ENCODE peak calls at places on chromosome 18, in four cellular contexts. One of them, this sample, is unnamed.

GRCh38 chr18:7723558-7723957 is 156.4 kb downstream of the PTPRM start:
- DNase-seq in H1: no peak
- DNase-seq in HepG2: no peak
- DNase-seq in SK-N-SH: no peak
- DNase-seq in this sample: no peak

GRCh38 chr18:10401489-10401888 is 52.9 kb upstream of the APCDD1 start:
- DNase-seq in HepG2: no peak
- DNase-seq in SK-N-SH: no peak
- DNase-seq in H1: no peak
- DNase-seq in this sample: no peak

GRCh38 chr18:51028201-51028805 is 1.7 kb upstream of the SMAD4 start:
- DNase-seq in H1: no peak
- DNase-seq in SK-N-SH: no peak
- DNase-seq in HepG2: peak; percentile 65
- DNase-seq in this sample: no peak

GRCh38 chr18:62571037-62571436 is 48.2 kb downstream of the ZCCHC2 start:
- DNase-seq in HepG2: no peak
- DNase-seq in H1: no peak
- DNase-seq in SK-N-SH: no peak
- DNase-seq in this sample: no peak

GRCh38 chr18:12597775-12598174 is 60.1 kb downstream of the SPIRE1 start:
- DNase-seq in HepG2: peak; percentile 84
- DNase-seq in SK-N-SH: no peak
- DNase-seq in H1: no peak
- DNase-seq in this sample: no peak

GRCh38 chr18:36009214-36009613 is 36.7 kb downstream of the RMP24 start:
- DNase-seq in HepG2: no peak
- DNase-seq in SK-N-SH: no peak
- DNase-seq in H1: no peak
- DNase-seq in this sample: no peak

GRCh38 chr18:47247036-47247832 is 4.2 kb downstream of the SKOR2 start:
- DNase-seq in SK-N-SH: peak; percentile 90
- DNase-seq in HepG2: no peak
- DNase-seq in H1: peak; percentile 83
- DNase-seq in this sample: no peak

GRCh38 chr18:2811416-2811815 is 35.4 kb upstream of the EMILIN2 start:
- DNase-seq in H1: no peak
- DNase-seq in HepG2: no peak
- DNase-seq in SK-N-SH: no peak
- DNase-seq in this sample: no peak

GRCh38 chr18:63159590-63159989 is 160.0 kb downstream of the BCL2 start:
- DNase-seq in HepG2: no peak
- DNase-seq in H1: no peak
- DNase-seq in SK-N-SH: no peak
- DNase-seq in this sample: no peak

GRCh38 chr18:31744661-31745060 is 16.0 kb downstream of the SLC25A52 start:
- DNase-seq in H1: no peak
- DNase-seq in HepG2: no peak
- DNase-seq in SK-N-SH: no peak
- DNase-seq in this sample: no peak

GRCh38 chr18:44848931-44849330 is 168.2 kb downstream of the SETBP1 start:
- DNase-seq in HepG2: no peak
- DNase-seq in SK-N-SH: peak; percentile 12
- DNase-seq in H1: no peak
- DNase-seq in this sample: no peak

GRCh38 chr18:69845588-69846506 is 101.8 kb downstream of the CD226 start:
- DNase-seq in HepG2: no peak
- DNase-seq in H1: no peak
- DNase-seq in SK-N-SH: no peak
- DNase-seq in this sample: no peak

GRCh38 chr18:13470555-13471494 is 252.3 kb downstream of the LDLRAD4 start:
- DNase-seq in HepG2: peak; percentile 63
- DNase-seq in H1: no peak
- DNase-seq in SK-N-SH: no peak
- DNase-seq in this sample: no peak

GRCh38 chr18:33560686-33561370 is 17.2 kb upstream of the ASXL3 start:
- DNase-seq in HepG2: peak; percentile 7
- DNase-seq in SK-N-SH: peak; percentile 34
- DNase-seq in H1: no peak
- DNase-seq in this sample: no peak

GRCh38 chr18:51425889-51426288 is 228.4 kb upstream of the MEX3C start:
- DNase-seq in HepG2: no peak
- DNase-seq in H1: no peak
- DNase-seq in SK-N-SH: no peak
- DNase-seq in this sample: no peak

GRCh38 chr18:46148810-46149209 is 44.6 kb downstream of the HAUS1 start:
- DNase-seq in SK-N-SH: peak; percentile 70
- DNase-seq in HepG2: peak; percentile 59
- DNase-seq in H1: peak; percentile 79
- DNase-seq in this sample: no peak

GRCh38 chr18:10702196-10702595 is 176.4 kb downstream of the NAPG start:
- DNase-seq in H1: no peak
- DNase-seq in SK-N-SH: no peak
- DNase-seq in HepG2: no peak
- DNase-seq in this sample: no peak

GRCh38 chr18:3114456-3114855 is 101.5 kb upstream of the LPIN2 start:
- DNase-seq in SK-N-SH: no peak
- DNase-seq in H1: no peak
- DNase-seq in HepG2: no peak
- DNase-seq in this sample: no peak

GRCh38 chr18:23311346-23312103 is 141.6 kb upstream of the RIOK3 start:
- DNase-seq in SK-N-SH: no peak
- DNase-seq in HepG2: no peak
- DNase-seq in H1: no peak
- DNase-seq in this sample: no peak

GRCh38 chr18:23585007-23585871 is 1.1 kb downstream of the NPC1 start:
- DNase-seq in HepG2: peak; percentile 31
- DNase-seq in H1: no peak
- DNase-seq in SK-N-SH: peak; percentile 25
- DNase-seq in this sample: no peak

GRCh38 chr18:78912862-78913261 is 66.8 kb upstream of the SALL3 start:
- DNase-seq in SK-N-SH: no peak
- DNase-seq in H1: peak; percentile 31
- DNase-seq in HepG2: no peak
- DNase-seq in this sample: no peak

GRCh38 chr18:63831080-63831788 is 56.0 kb downstream of the SERPINB7 start:
- DNase-seq in SK-N-SH: no peak
- DNase-seq in HepG2: no peak
- DNase-seq in H1: no peak
- DNase-seq in this sample: no peak

GRCh38 chr18:41146301-41146700 is 808.7 kb upstream of the PIK3C3 start:
- DNase-seq in SK-N-SH: no peak
- DNase-seq in HepG2: no peak
- DNase-seq in H1: no peak
- DNase-seq in this sample: no peak

GRCh38 chr18:13257361-13257980 is 38.9 kb downstream of the LDLRAD4 start:
- DNase-seq in SK-N-SH: no peak
- DNase-seq in HepG2: no peak
- DNase-seq in H1: no peak
- DNase-seq in this sample: no peak

GRCh38 chr18:58512161-58512581 is 116.7 kb downstream of the ALPK2 start:
- DNase-seq in H1: peak; percentile 75
- DNase-seq in SK-N-SH: no peak
- DNase-seq in HepG2: no peak
- DNase-seq in this sample: no peak
- TF ChIP-seq TAF1 in H1: no peak
- TF ChIP-seq TAF1 in SK-N-SH: no peak
- TF ChIP-seq TAF1 in HepG2: no peak
- TF ChIP-seq TAF1 in this sample: no peak

GRCh38 chr18:77223221-77223639 is 26.4 kb upstream of the GALR1 start:
- DNase-seq in SK-N-SH: no peak
- DNase-seq in HepG2: no peak
- DNase-seq in H1: no peak
- DNase-seq in this sample: no peak
- TF ChIP-seq TAF1 in SK-N-SH: no peak
- TF ChIP-seq TAF1 in HepG2: no peak
- TF ChIP-seq TAF1 in H1: no peak
- TF ChIP-seq TAF1 in this sample: no peak

DNA sequence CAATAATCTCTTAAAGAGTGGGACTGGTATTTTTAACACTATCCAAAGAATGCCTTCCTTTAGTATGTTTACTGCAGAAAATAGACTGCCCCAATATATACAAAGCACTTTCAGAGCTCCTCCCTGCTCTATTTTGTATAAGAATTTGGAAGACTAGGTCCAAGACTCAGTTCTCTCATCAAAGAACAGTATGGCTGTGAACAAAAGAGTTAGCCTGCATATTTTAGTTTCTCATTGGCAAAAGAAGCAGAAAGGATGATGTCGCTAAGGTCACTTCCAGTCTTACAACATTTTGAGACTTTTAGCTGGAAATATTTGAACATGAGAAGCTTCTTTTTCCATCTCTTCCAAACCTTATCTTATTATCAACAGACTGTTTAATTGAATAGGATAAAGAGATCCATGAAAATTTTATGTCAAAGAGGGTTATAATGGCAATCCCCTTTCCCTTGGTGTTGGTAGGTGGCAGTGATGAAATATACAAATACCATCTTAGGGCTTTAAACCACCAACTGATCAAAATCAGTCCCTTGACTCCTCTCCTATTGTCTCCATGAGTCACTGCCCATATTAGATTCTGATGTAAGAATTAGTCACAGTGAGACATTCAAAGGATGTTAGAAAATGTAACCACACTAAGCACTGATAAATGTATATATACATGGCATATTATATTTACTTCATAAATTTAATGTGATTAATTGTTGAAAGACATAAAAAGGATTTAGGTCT is 266.9 kb upstream of the DSEL start:
- DNase-seq in HepG2: no peak
- DNase-seq in SK-N-SH: no peak
- DNase-seq in H1: no peak
- DNase-seq in this sample: no peak
- TF ChIP-seq TAF1 in HepG2: no peak
- TF ChIP-seq TAF1 in SK-N-SH: no peak
- TF ChIP-seq TAF1 in H1: no peak
- TF ChIP-seq TAF1 in this sample: no peak

GRCh38 chr18:68721681-68722583 is 7.0 kb upstream of the TMX3 start:
- DNase-seq in HepG2: no peak
- DNase-seq in SK-N-SH: no peak
- DNase-seq in H1: no peak
- DNase-seq in this sample: no peak
- TF ChIP-seq TAF1 in HepG2: no peak
- TF ChIP-seq TAF1 in SK-N-SH: no peak
- TF ChIP-seq TAF1 in H1: no peak
- TF ChIP-seq TAF1 in this sample: no peak

DNA sequence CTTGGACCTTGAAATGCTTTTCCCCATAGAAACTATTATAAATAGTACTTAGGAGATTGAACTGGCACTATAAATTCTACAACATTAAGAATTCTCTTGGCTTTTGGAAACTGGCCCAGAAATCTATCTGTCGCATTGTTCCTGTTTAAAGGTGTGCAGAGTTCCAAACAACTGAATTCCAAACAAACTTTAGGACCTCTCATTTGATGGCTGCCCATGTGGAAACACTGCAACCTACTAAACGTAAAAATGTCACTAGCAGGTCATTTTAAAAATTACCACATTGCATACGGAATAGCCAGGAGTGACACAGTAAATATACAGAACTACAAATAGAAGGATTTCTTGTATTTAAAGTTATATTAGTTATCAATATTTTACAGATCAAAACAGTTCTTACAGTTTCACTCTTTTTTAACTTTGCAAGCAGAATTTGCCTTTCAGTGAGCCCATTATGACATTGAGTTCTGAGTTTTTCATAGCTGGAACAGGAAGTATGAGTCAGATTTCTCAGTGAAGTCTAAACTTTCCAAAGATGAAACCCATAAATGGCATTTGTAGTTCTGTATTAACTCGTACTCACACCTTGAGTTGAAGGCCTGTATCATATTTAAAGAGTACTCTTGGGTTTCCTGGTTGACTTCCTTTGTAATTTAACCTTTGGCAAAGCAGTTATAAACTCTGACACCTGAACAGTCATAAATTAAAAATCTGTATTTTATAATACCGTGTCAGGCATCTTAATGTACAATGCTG is 142.3 kb upstream of the BOD1L2 start:
- DNase-seq in SK-N-SH: no peak
- DNase-seq in HepG2: peak; percentile 27
- DNase-seq in H1: no peak
- DNase-seq in this sample: peak; percentile 14
- TF ChIP-seq TAF1 in SK-N-SH: no peak
- TF ChIP-seq TAF1 in HepG2: no peak
- TF ChIP-seq TAF1 in H1: no peak
- TF ChIP-seq TAF1 in this sample: no peak